ENCODE peak calls at places on chromosomes 11 and 22, in four cellular contexts. P is GM12865, O is Peyer's patch, X is pancreas. B is an unnamed sample.
A peak's percentile ranks its signal among the peaks of the same experiment; 100 is the strongest.

GRCh38 chr11:3735827-3736226 is 61.5 kb downstream of the NUP98 start:
- DNase-seq in X (no peak), O (no peak), P (no peak), B (no peak)

GRCh38 chr22:34943830-34944229 is 122.1 kb upstream of the ISX start:
- DNase-seq in O (no peak), X (no peak), P (peak; percentile 20), B (no peak)

GRCh38 chr11:123564225-123564624 is 90.2 kb downstream of the SCN3B start:
- DNase-seq in O (no peak), P (no peak), X (no peak), B (no peak)

GRCh38 chr11:127017482-127017881 is 16.9 kb upstream of the KIRREL3 start:
- DNase-seq in X (no peak), O (no peak), P (no peak), B (peak; percentile 61)

GRCh38 chr11:128779036-128779435 is 85.2 kb downstream of the FLI1 start:
- DNase-seq in O (no peak), P (no peak), X (no peak), B (peak; percentile 76)

GRCh38 chr11:126601136-126601535 is 245.7 kb downstream of the ST3GAL4 start:
- DNase-seq in X (no peak), P (no peak), O (no peak), B (no peak)

GRCh38 chr22:37884420-37884819 is 21.7 kb upstream of the MICALL1 start:
- DNase-seq in O (no peak), X (no peak), P (no peak), B (no peak)

GRCh38 chr11:75797116-75797515 is 17.9 kb upstream of the UVRAG start:
- DNase-seq in X (no peak), P (peak; percentile 67), O (no peak), B (no peak)

GRCh38 chr11:6647282-6647679 is 8.3 kb downstream of the DCHS1 start:
- DNase-seq in P (no peak), X (no peak), O (no peak), B (no peak)

GRCh38 chr11:8357505-8357888 is 93.8 kb upstream of the LMO1 start:
- DNase-seq in P (no peak), X (no peak), O (peak; percentile 5), B (no peak)

GRCh38 chr11:33068611-33069340 is 29.4 kb downstream of the TCP11L1 start:
- DNase-seq in P (no peak), X (no peak), O (no peak), B (no peak)

GRCh38 chr22:40491990-40492631 is 121.7 kb downstream of the SGSM3 start:
- DNase-seq in O (no peak), X (no peak), P (peak; percentile 92), B (no peak)

GRCh38 chr22:43812149-43812842 is at the start of gene EFCAB6:
- DNase-seq in O (peak; percentile 93), P (peak; percentile 95), X (peak; percentile 91), B (peak; percentile 74)

GRCh38 chr11:119052163-119052814 is 4.7 kb downstream of the HYOU1 start:
- DNase-seq in X (no peak), O (no peak), P (no peak), B (no peak)

GRCh38 chr11:33724644-33725035 is 11.6 kb downstream of the CD59 start:
- DNase-seq in O (no peak), X (no peak), P (no peak), B (no peak)

GRCh38 chr11:119491753-119492455 is 68.9 kb upstream of the THY1 start:
- DNase-seq in X (no peak), P (no peak), O (no peak), B (no peak)

GRCh38 chr11:121389651-121390050 is 62.5 kb upstream of the SORL1 start:
- DNase-seq in P (no peak), O (no peak), X (peak; percentile 6), B (no peak)

GRCh38 chr11:125272092-125272491 is 107.5 kb downstream of the PKNOX2 start:
- DNase-seq in X (no peak), P (no peak), O (no peak), B (no peak)

GRCh38 chr11:94769897-94770296 is 1.7 kb downstream of the AMOTL1 start:
- DNase-seq in P (no peak), O (no peak), X (peak; percentile 38), B (no peak)

GRCh38 chr11:17479284-17480214 is 2.9 kb upstream of the ABCC8 start:
- DNase-seq in P (no peak), O (no peak), X (no peak), B (no peak)

GRCh38 chr22:38312261-38312800 is 4.9 kb downstream of the CSNK1E start:
- DNase-seq in O (no peak), P (no peak), X (no peak), B (no peak)

GRCh38 chr11:84981296-84981695 is 645.8 kb downstream of the DLG2 start:
- DNase-seq in P (no peak), X (no peak), O (no peak), B (no peak)

GRCh38 chr11:64011371-64011770 is 24.4 kb upstream of the FLRT1 start:
- DNase-seq in X (no peak), O (no peak), P (no peak), B (no peak)

GRCh38 chr11:124075841-124076571 is 34.9 kb upstream of the OR10G7 start:
- DNase-seq in O (peak; percentile 82), X (peak; percentile 27), P (peak; percentile 52), B (no peak)

GRCh38 chr22:32204856-32205722 is at the start of gene RFPL2:
- DNase-seq in X (peak; percentile 35), P (no peak), O (peak; percentile 64), B (no peak)

GRCh38 chr22:35921777-35922176 is 106.8 kb downstream of the RBFOX2 start:
- DNase-seq in O (no peak), P (peak; percentile 74), X (peak; percentile 59), B (peak; percentile 78)

GRCh38 chr11:11514246-11514645 is 107.6 kb downstream of the GALNT18 start:
- DNase-seq in P (no peak), O (no peak), X (no peak), B (no peak)

GRCh38 chr22:39301108-39301507 is 18.3 kb downstream of the RPL3 start:
- DNase-seq in P (no peak), X (no peak), O (no peak), B (no peak)

GRCh38 chr22:38238519-38239051 is 34.2 kb downstream of the TMEM184B start:
- DNase-seq in O (no peak), X (peak; percentile 54), P (no peak), B (no peak)

GRCh38 chr11:62542111-62542745 is 4.4 kb downstream of the AHNAK start:
- DNase-seq in P (no peak), O (peak; percentile 69), X (no peak), B (no peak)

GRCh38 chr11:119509969-119510401 is 87.0 kb upstream of the THY1 start:
- DNase-seq in P (peak; percentile 87), X (no peak), O (no peak), B (peak; percentile 62)

GRCh38 chr11:76604081-76604601 is 66.4 kb downstream of the LRRC32 start:
- DNase-seq in X (no peak), P (no peak), O (peak; percentile 46), B (no peak)

GRCh38 chr11:19869946-19870589 is 157.4 kb downstream of the NAV2 start:
- DNase-seq in O (no peak), P (no peak), X (no peak), B (no peak)

GRCh38 chr22:22207845-22208564 is 36.6 kb upstream of the VPREB1 start:
- DNase-seq in O (peak; percentile 76), X (peak; percentile 21), P (peak; percentile 95), B (no peak)

GRCh38 chr11:10514210-10514609 is 26.8 kb downstream of the RNF141 start:
- DNase-seq in X (no peak), P (no peak), O (no peak), B (no peak)
- TF ChIP-seq CTCF in X (no peak), P (no peak), O (peak; percentile 10), B (peak; percentile 19)

GRCh38 chr22:45771711-45772110 is 100.1 kb downstream of the ATXN10 start:
- DNase-seq in O (no peak), P (no peak), X (no peak), B (no peak)
- H3K4me3 ChIP-seq in O (no peak overlapping the region), P (no peak overlapping the region), X (no peak overlapping the region), B (no peak overlapping the region)

DNA sequence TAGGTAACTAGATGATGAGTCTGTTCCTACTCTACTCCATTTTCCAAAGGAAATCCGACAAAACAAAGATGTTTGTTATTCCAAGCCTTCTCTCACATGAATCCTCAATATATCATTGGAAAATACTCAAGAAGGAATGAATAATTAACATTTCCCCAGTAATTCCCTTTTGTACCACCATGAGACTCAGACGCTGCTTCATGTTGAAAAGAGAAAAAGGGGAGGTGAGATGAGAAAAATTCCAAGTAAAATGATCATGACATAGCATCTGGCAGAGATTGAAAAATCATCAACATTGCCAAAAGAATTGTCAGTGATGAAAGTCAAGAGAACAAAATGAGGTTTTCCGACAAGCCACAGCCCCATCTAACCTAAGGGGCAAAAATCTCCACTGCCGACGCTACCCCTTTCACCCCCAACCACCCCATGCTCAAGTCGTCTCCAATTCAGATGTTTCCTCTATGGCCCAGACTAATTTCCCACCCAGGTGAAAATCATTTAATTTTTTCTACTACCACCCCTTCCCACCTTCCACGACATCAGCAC is 1.3 kb downstream of the RAB6A start:
- DNase-seq in X (no peak), O (no peak), P (peak; percentile 3), B (no peak)
- TF ChIP-seq CTCF in X (no peak), O (peak; percentile 11), P (no peak), B (peak; percentile 41)

GRCh38 chr22:46087816-46088277 is 62.5 kb upstream of the PPARA start:
- DNase-seq in P (no peak), X (peak; percentile 93), O (peak; percentile 72), B (peak; percentile 79)
- H3K4me3 ChIP-seq in P (no peak overlapping the region), X (no peak overlapping the region), O (no peak overlapping the region), B (peak overlapping the region; percentile 88)

GRCh38 chr22:45502215-45503070 is at the start of gene FBLN1:
- DNase-seq in P (no peak), X (no peak), O (no peak), B (no peak)
- TF ChIP-seq CTCF in P (no peak), X (no peak), O (no peak), B (no peak)

GRCh38 chr11:47269829-47270305 is at the start of gene MADD:
- DNase-seq in O (peak; percentile 94), X (peak; percentile 84), P (peak; percentile 96), B (no peak)

GRCh38 chr11:47271328-47271727 is 1.4 kb downstream of the MADD start:
- DNase-seq in X (no peak), P (no peak), O (no peak), B (no peak)

GRCh38 chr11:47270331-47271271 is 668 bp downstream of the MADD start:
- DNase-seq in P (peak; percentile 41), O (peak; percentile 59), X (peak; percentile 31), B (no peak)

GRCh38 chr11:47272706-47273105 is 2.8 kb downstream of the MADD start:
- DNase-seq in O (no peak), P (peak; percentile 14), X (no peak), B (no peak)

DNA sequence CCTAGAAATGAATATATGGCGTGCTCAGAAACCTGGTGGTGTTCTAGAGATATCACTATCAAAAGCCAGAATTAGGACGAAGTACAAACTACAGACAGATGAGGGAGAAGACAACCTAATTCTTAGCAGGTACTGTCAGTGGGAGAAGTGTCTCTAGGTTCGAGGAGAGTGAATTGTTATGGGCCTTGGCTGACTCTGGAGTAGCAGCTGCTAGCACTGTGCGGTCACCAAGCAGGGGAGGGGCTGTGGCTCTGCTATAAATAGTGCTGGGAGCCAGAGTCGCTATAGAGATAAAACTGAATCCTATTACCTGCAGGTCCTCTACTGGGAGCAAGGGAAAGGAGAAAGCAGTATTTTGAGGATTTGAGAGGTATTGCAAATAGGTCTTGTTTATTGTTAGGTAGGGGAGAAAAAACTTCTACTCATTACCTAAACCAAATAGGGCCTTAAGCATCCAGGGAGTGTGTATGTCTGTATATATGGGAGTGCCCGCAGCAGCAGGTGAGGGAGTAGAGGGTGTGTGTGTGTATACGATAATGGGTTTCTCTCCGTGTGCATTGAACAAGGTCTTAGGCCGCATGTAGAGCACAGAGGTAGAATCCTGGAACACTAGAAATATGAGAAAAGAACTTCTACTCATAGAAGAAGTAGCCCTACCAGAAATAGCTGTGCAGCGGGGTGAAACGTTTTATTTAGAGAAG is 2.2 kb downstream of the MADD start:
- DNase-seq in O (no peak), X (peak; percentile 58), P (peak; percentile 49), B (no peak)
- H3K4me3 ChIP-seq in O (no peak overlapping the region), X (no peak overlapping the region), P (peak overlapping the region; percentile 82), B (no peak overlapping the region)

B was measured in AG09309.